ENCODE peak calls at places on chromosome 19, in ten cellular contexts. One of them, this sample, is unnamed.

GRCh38 chr19:27709496-27709895 is 1503.5 kb downstream of the UQCRFS1 start:
- DNase-seq in ureter: no peak
- DNase-seq in stimulated activated CD8-positive, alpha-beta memory T cell treated with anti-CD3 and anti-CD28 coated beads, Interleukin-7, amount 100 ng/mL, for 1 hour: no peak
- DNase-seq in psoas muscle: no peak
- DNase-seq in NCI-H226: no peak
- DNase-seq in kidney tubule cell: no peak
- DNase-seq in epithelial cell of esophagus: no peak
- DNase-seq in nephron progenitor cell: no peak
- DNase-seq in right cardiac atrium: no peak
- DNase-seq in NCI-H2081: no peak
- DNase-seq in this sample: peak; percentile 36

GRCh38 chr19:46828484-46828883 is 22.2 kb downstream of the AP2S1 start:
- DNase-seq in ureter: no peak
- DNase-seq in stimulated activated CD8-positive, alpha-beta memory T cell treated with anti-CD3 and anti-CD28 coated beads, Interleukin-7, amount 100 ng/mL, for 1 hour: no peak
- DNase-seq in psoas muscle: no peak
- DNase-seq in NCI-H226: no peak
- DNase-seq in kidney tubule cell: no peak
- DNase-seq in epithelial cell of esophagus: no peak
- DNase-seq in nephron progenitor cell: no peak
- DNase-seq in right cardiac atrium: no peak
- DNase-seq in NCI-H2081: no peak
- DNase-seq in this sample: no peak

GRCh38 chr19:50205681-50206138 is 2.3 kb downstream of the MYH14 start:
- DNase-seq in ureter: peak; percentile 63
- DNase-seq in stimulated activated CD8-positive, alpha-beta memory T cell treated with anti-CD3 and anti-CD28 coated beads, Interleukin-7, amount 100 ng/mL, for 1 hour: no peak
- DNase-seq in psoas muscle: no peak
- DNase-seq in NCI-H226: no peak
- DNase-seq in kidney tubule cell: peak; percentile 34
- DNase-seq in epithelial cell of esophagus: peak; percentile 9
- DNase-seq in nephron progenitor cell: no peak
- DNase-seq in right cardiac atrium: no peak
- DNase-seq in NCI-H2081: no peak
- DNase-seq in this sample: no peak

GRCh38 chr19:8259142-8259921 is 48.8 kb downstream of the CD320 start:
- DNase-seq in ureter: no peak
- DNase-seq in stimulated activated CD8-positive, alpha-beta memory T cell treated with anti-CD3 and anti-CD28 coated beads, Interleukin-7, amount 100 ng/mL, for 1 hour: no peak
- DNase-seq in psoas muscle: peak; percentile 20
- DNase-seq in NCI-H226: no peak
- DNase-seq in kidney tubule cell: no peak
- DNase-seq in epithelial cell of esophagus: no peak
- DNase-seq in nephron progenitor cell: no peak
- DNase-seq in right cardiac atrium: peak; percentile 26
- DNase-seq in NCI-H2081: no peak
- DNase-seq in this sample: no peak

GRCh38 chr19:33214621-33215020 is 11.0 kb downstream of the SLC7A10 start:
- DNase-seq in ureter: no peak
- DNase-seq in stimulated activated CD8-positive, alpha-beta memory T cell treated with anti-CD3 and anti-CD28 coated beads, Interleukin-7, amount 100 ng/mL, for 1 hour: no peak
- DNase-seq in psoas muscle: peak; percentile 26
- DNase-seq in NCI-H226: no peak
- DNase-seq in kidney tubule cell: no peak
- DNase-seq in epithelial cell of esophagus: peak; percentile 19
- DNase-seq in nephron progenitor cell: peak; percentile 41
- DNase-seq in right cardiac atrium: peak; percentile 4
- DNase-seq in NCI-H2081: no peak
- DNase-seq in this sample: peak; percentile 41

GRCh38 chr19:5356918-5357317 is 16.3 kb upstream of the PTPRS start:
- DNase-seq in ureter: no peak
- DNase-seq in stimulated activated CD8-positive, alpha-beta memory T cell treated with anti-CD3 and anti-CD28 coated beads, Interleukin-7, amount 100 ng/mL, for 1 hour: no peak
- DNase-seq in psoas muscle: no peak
- DNase-seq in NCI-H226: no peak
- DNase-seq in kidney tubule cell: no peak
- DNase-seq in epithelial cell of esophagus: no peak
- DNase-seq in nephron progenitor cell: no peak
- DNase-seq in right cardiac atrium: no peak
- DNase-seq in NCI-H2081: no peak
- DNase-seq in this sample: no peak

GRCh38 chr19:33447336-33448158 is 74.0 kb downstream of the CEBPG start:
- DNase-seq in ureter: no peak
- DNase-seq in stimulated activated CD8-positive, alpha-beta memory T cell treated with anti-CD3 and anti-CD28 coated beads, Interleukin-7, amount 100 ng/mL, for 1 hour: no peak
- DNase-seq in psoas muscle: peak; percentile 38
- DNase-seq in NCI-H226: no peak
- DNase-seq in kidney tubule cell: no peak
- DNase-seq in epithelial cell of esophagus: no peak
- DNase-seq in nephron progenitor cell: no peak
- DNase-seq in right cardiac atrium: no peak
- DNase-seq in NCI-H2081: no peak
- DNase-seq in this sample: no peak

GRCh38 chr19:4077800-4078683 is 11.3 kb upstream of the ZBTB7A start:
- DNase-seq in ureter: peak; percentile 83
- DNase-seq in stimulated activated CD8-positive, alpha-beta memory T cell treated with anti-CD3 and anti-CD28 coated beads, Interleukin-7, amount 100 ng/mL, for 1 hour: no peak
- DNase-seq in psoas muscle: peak; percentile 82
- DNase-seq in NCI-H226: no peak
- DNase-seq in kidney tubule cell: no peak
- DNase-seq in epithelial cell of esophagus: no peak
- DNase-seq in nephron progenitor cell: peak; percentile 65
- DNase-seq in right cardiac atrium: peak; percentile 94
- DNase-seq in NCI-H2081: no peak
- DNase-seq in this sample: no peak

GRCh38 chr19:41415154-41415571 is 12.0 kb downstream of the B3GNT8 start:
- DNase-seq in ureter: no peak
- DNase-seq in stimulated activated CD8-positive, alpha-beta memory T cell treated with anti-CD3 and anti-CD28 coated beads, Interleukin-7, amount 100 ng/mL, for 1 hour: no peak
- DNase-seq in psoas muscle: peak; percentile 81
- DNase-seq in NCI-H226: no peak
- DNase-seq in kidney tubule cell: no peak
- DNase-seq in epithelial cell of esophagus: no peak
- DNase-seq in nephron progenitor cell: no peak
- DNase-seq in right cardiac atrium: no peak
- DNase-seq in NCI-H2081: no peak
- DNase-seq in this sample: no peak

GRCh38 chr19:6424190-6424938 is at the start of gene KHSRP:
- DNase-seq in ureter: no peak
- DNase-seq in stimulated activated CD8-positive, alpha-beta memory T cell treated with anti-CD3 and anti-CD28 coated beads, Interleukin-7, amount 100 ng/mL, for 1 hour: no peak
- DNase-seq in psoas muscle: peak; percentile 65
- DNase-seq in NCI-H226: no peak
- DNase-seq in kidney tubule cell: no peak
- DNase-seq in epithelial cell of esophagus: no peak
- DNase-seq in nephron progenitor cell: peak; percentile 44
- DNase-seq in right cardiac atrium: peak; percentile 66
- DNase-seq in NCI-H2081: no peak
- DNase-seq in this sample: no peak

GRCh38 chr19:10363789-10364281 is 16.5 kb downstream of the TYK2 start:
- DNase-seq in ureter: no peak
- DNase-seq in stimulated activated CD8-positive, alpha-beta memory T cell treated with anti-CD3 and anti-CD28 coated beads, Interleukin-7, amount 100 ng/mL, for 1 hour: no peak
- DNase-seq in psoas muscle: no peak
- DNase-seq in NCI-H226: no peak
- DNase-seq in kidney tubule cell: peak; percentile 87
- DNase-seq in epithelial cell of esophagus: peak; percentile 50
- DNase-seq in nephron progenitor cell: no peak
- DNase-seq in right cardiac atrium: no peak
- DNase-seq in NCI-H2081: no peak
- DNase-seq in this sample: no peak